ENCODE peak calls at places on chromosomes 6 and 20, in eight cellular contexts. One of them, this sample, is unnamed.

GRCh38 chr6:36906539-36906938 is 20.8 kb downstream of the C6orf89 start:
- DNase-seq in sigmoid colon: no peak
- DNase-seq in breast epithelium: peak
- DNase-seq in SK-N-SH: no peak
- DNase-seq in GM12891: no peak
- DNase-seq in HCT116: no peak
- DNase-seq in HL-60: no peak
- DNase-seq in H1: no peak
- DNase-seq in this sample: no peak

GRCh38 chr6:83193747-83194582 is 808 bp downstream of the RWDD2A start:
- DNase-seq in sigmoid colon: peak
- DNase-seq in breast epithelium: no peak
- DNase-seq in SK-N-SH: peak
- DNase-seq in GM12891: peak
- DNase-seq in HCT116: peak
- DNase-seq in HL-60: no peak
- DNase-seq in H1: peak
- DNase-seq in this sample: peak

GRCh38 chr6:169167581-169168301 is 85.9 kb downstream of the THBS2 start:
- DNase-seq in sigmoid colon: peak
- DNase-seq in breast epithelium: no peak
- DNase-seq in SK-N-SH: peak
- DNase-seq in GM12891: no peak
- DNase-seq in HCT116: peak
- DNase-seq in HL-60: no peak
- DNase-seq in H1: no peak
- DNase-seq in this sample: no peak

GRCh38 chr20:61949714-61950630 is 115.7 kb downstream of the TAF4 start:
- DNase-seq in sigmoid colon: peak
- DNase-seq in breast epithelium: peak
- DNase-seq in SK-N-SH: no peak
- DNase-seq in GM12891: no peak
- DNase-seq in HCT116: no peak
- DNase-seq in HL-60: no peak
- DNase-seq in H1: peak
- DNase-seq in this sample: peak

GRCh38 chr6:170124836-170125235 is 166.0 kb downstream of the DLL1 start:
- DNase-seq in sigmoid colon: peak
- DNase-seq in breast epithelium: peak
- DNase-seq in SK-N-SH: no peak
- DNase-seq in GM12891: no peak
- DNase-seq in HCT116: no peak
- DNase-seq in HL-60: no peak
- DNase-seq in H1: peak
- DNase-seq in this sample: peak

GRCh38 chr6:1611322-1611571 is 1.5 kb downstream of the FOXC1 start:
- DNase-seq in sigmoid colon: no peak
- DNase-seq in breast epithelium: no peak
- DNase-seq in SK-N-SH: peak
- DNase-seq in GM12891: no peak
- DNase-seq in HCT116: no peak
- DNase-seq in HL-60: no peak
- DNase-seq in H1: no peak
- DNase-seq in this sample: no peak

GRCh38 chr20:1163653-1164052 is 21.1 kb downstream of the TMEM74B start:
- DNase-seq in sigmoid colon: no peak
- DNase-seq in breast epithelium: no peak
- DNase-seq in SK-N-SH: no peak
- DNase-seq in GM12891: no peak
- DNase-seq in HCT116: no peak
- DNase-seq in HL-60: no peak
- DNase-seq in H1: no peak
- DNase-seq in this sample: no peak

GRCh38 chr6:69843189-69843588 is 23.2 kb upstream of the COL19A1 start:
- DNase-seq in sigmoid colon: no peak
- DNase-seq in breast epithelium: no peak
- DNase-seq in SK-N-SH: no peak
- DNase-seq in GM12891: no peak
- DNase-seq in HCT116: no peak
- DNase-seq in HL-60: no peak
- DNase-seq in H1: no peak
- DNase-seq in this sample: no peak

GRCh38 chr20:37077009-37077408 is 18.8 kb downstream of the RBL1 start:
- DNase-seq in sigmoid colon: no peak
- DNase-seq in breast epithelium: no peak
- DNase-seq in SK-N-SH: no peak
- DNase-seq in GM12891: no peak
- DNase-seq in HCT116: no peak
- DNase-seq in HL-60: no peak
- DNase-seq in H1: no peak
- DNase-seq in this sample: no peak

GRCh38 chr20:2206957-2207769 is 88.6 kb upstream of the TGM3 start:
- DNase-seq in sigmoid colon: peak
- DNase-seq in breast epithelium: peak
- DNase-seq in SK-N-SH: peak
- DNase-seq in GM12891: peak
- DNase-seq in HCT116: peak
- DNase-seq in HL-60: peak
- DNase-seq in H1: peak
- DNase-seq in this sample: peak

GRCh38 chr6:18206591-18206990 is 51.4 kb downstream of the KDM1B start:
- DNase-seq in sigmoid colon: no peak
- DNase-seq in breast epithelium: no peak
- DNase-seq in SK-N-SH: no peak
- DNase-seq in GM12891: no peak
- DNase-seq in HCT116: no peak
- DNase-seq in HL-60: no peak
- DNase-seq in H1: no peak
- DNase-seq in this sample: no peak

GRCh38 chr6:111642463-111643158 is 36.9 kb upstream of the TRAF3IP2 start:
- DNase-seq in sigmoid colon: peak
- DNase-seq in breast epithelium: no peak
- DNase-seq in SK-N-SH: peak
- DNase-seq in GM12891: peak
- DNase-seq in HCT116: peak
- DNase-seq in HL-60: no peak
- DNase-seq in H1: peak
- DNase-seq in this sample: no peak

GRCh38 chr6:110528051-110528929 is 51.9 kb upstream of the SLC22A16 start:
- DNase-seq in sigmoid colon: no peak
- DNase-seq in breast epithelium: no peak
- DNase-seq in SK-N-SH: peak
- DNase-seq in GM12891: peak
- DNase-seq in HCT116: peak
- DNase-seq in HL-60: no peak
- DNase-seq in H1: peak
- DNase-seq in this sample: no peak

GRCh38 chr6:93337014-93337413 is 82.3 kb downstream of the EPHA7 start:
- DNase-seq in sigmoid colon: no peak
- DNase-seq in breast epithelium: no peak
- DNase-seq in SK-N-SH: no peak
- DNase-seq in GM12891: no peak
- DNase-seq in HCT116: no peak
- DNase-seq in HL-60: no peak
- DNase-seq in H1: no peak
- DNase-seq in this sample: no peak

DNA sequence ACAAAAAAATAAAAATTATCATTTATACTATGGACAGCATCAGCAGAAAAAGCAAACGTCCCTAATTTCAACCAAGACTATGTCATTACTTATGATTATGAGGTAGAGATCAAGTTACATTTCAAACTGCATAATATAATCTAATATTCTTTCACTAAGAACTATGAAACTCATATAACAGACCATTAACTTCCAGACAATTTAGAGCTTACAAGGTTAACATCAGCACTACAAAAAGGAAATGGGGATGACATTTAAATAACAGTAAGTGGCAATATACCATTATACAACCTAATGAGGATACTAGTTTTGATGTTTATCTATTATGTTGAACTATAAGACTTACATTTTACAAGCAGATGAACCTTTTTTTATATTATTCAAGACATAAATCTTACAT is 261.0 kb upstream of the THEMIS start:
- DNase-seq in sigmoid colon: no peak
- DNase-seq in breast epithelium: no peak
- DNase-seq in SK-N-SH: no peak
- DNase-seq in GM12891: no peak
- DNase-seq in HCT116: no peak
- DNase-seq in HL-60: no peak
- DNase-seq in H1: no peak
- DNase-seq in this sample: no peak
- TF ChIP-seq POLR2AphosphoS5 in sigmoid colon: no peak
- TF ChIP-seq POLR2AphosphoS5 in breast epithelium: no peak
- TF ChIP-seq POLR2AphosphoS5 in SK-N-SH: peak
- TF ChIP-seq POLR2AphosphoS5 in GM12891: no peak
- TF ChIP-seq POLR2AphosphoS5 in HCT116: no peak
- TF ChIP-seq POLR2AphosphoS5 in HL-60: no peak
- TF ChIP-seq POLR2AphosphoS5 in H1: no peak
- TF ChIP-seq POLR2AphosphoS5 in this sample: no peak

DNA sequence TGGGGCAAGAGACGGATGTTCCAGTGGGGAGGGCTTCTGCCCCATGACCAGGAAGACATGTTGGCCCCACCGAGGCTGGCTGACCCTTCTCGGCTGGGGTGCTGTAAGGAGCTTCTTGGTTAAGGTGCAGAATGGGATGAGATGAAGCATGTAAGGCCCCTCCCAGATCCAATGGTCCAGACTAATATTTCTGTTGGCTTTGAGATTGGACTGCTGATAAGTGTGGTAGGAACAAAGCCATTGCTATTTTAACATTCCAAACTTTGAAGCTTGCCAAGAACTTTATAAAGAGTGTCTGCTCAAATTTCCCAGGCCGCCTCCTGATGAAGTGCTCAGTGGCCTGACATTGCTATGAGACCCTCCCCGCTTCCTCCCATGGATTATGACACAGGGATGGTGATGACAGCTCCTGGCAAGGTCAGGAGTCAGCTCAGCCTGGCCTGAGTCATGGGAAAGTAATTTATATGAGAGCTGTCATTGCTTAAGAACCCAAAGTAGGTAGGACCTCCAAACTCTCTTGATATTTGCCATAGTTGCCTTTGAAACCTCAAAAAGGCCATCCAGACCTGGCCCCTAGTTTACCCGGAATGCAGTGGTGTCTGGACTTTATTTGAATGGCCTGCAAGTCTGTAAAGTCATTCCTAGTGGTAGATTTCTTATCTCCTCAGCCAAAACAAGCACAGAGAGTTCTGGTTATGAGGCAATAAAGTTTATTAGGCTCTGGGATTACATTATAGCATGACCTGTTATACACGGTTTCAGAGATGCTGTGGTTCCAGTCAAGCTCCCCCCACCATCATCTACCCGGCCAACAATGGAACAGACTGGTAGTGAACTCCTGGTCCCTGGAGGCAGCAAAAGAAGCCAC is 55.2 kb downstream of the TGM2 start:
- DNase-seq in sigmoid colon: peak
- DNase-seq in breast epithelium: no peak
- DNase-seq in SK-N-SH: no peak
- DNase-seq in GM12891: no peak
- DNase-seq in HCT116: no peak
- DNase-seq in HL-60: no peak
- DNase-seq in H1: peak
- DNase-seq in this sample: no peak
- TF ChIP-seq POLR2AphosphoS5 in sigmoid colon: peak
- TF ChIP-seq POLR2AphosphoS5 in breast epithelium: peak
- TF ChIP-seq POLR2AphosphoS5 in SK-N-SH: peak
- TF ChIP-seq POLR2AphosphoS5 in GM12891: no peak
- TF ChIP-seq POLR2AphosphoS5 in HCT116: no peak
- TF ChIP-seq POLR2AphosphoS5 in HL-60: no peak
- TF ChIP-seq POLR2AphosphoS5 in H1: no peak
- TF ChIP-seq POLR2AphosphoS5 in this sample: no peak

DNA sequence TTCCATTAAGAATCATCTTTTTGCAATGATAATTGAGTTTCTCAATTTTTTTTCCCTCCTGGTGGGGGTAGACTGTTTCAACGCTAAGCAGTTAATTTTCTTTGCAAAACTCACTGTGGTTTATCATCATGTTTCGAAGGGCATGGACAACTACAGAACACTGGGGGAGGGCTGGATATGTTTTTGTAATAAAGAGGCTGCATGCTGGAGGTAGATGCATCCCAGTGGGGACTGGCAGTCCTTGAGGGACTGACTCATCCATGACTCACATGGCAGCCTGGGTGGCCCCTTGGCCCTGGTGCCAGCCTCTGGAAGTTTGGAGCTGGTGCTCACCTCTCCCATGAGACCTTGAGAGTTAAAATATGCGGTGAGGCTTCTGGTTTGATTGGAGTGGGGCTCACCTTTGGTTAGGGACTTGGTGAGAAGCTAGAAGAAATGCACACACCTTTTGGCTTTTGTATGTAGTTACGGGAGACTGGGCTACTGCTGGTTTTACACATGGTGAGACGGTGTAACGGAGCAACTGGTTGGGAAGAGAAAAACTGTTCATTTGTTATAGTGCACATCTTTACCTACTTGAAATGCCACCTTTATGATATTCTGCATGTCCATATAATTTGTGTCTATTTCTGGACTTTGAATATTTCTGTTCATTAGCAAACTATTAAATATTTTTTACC is 31.4 kb downstream of the TIAM2 start:
- DNase-seq in sigmoid colon: no peak
- DNase-seq in breast epithelium: no peak
- DNase-seq in SK-N-SH: no peak
- DNase-seq in GM12891: no peak
- DNase-seq in HCT116: peak
- DNase-seq in HL-60: no peak
- DNase-seq in H1: no peak
- DNase-seq in this sample: no peak
- TF ChIP-seq POLR2AphosphoS5 in sigmoid colon: peak
- TF ChIP-seq POLR2AphosphoS5 in breast epithelium: no peak
- TF ChIP-seq POLR2AphosphoS5 in SK-N-SH: peak
- TF ChIP-seq POLR2AphosphoS5 in GM12891: no peak
- TF ChIP-seq POLR2AphosphoS5 in HCT116: peak
- TF ChIP-seq POLR2AphosphoS5 in HL-60: no peak
- TF ChIP-seq POLR2AphosphoS5 in H1: no peak
- TF ChIP-seq POLR2AphosphoS5 in this sample: no peak

DNA sequence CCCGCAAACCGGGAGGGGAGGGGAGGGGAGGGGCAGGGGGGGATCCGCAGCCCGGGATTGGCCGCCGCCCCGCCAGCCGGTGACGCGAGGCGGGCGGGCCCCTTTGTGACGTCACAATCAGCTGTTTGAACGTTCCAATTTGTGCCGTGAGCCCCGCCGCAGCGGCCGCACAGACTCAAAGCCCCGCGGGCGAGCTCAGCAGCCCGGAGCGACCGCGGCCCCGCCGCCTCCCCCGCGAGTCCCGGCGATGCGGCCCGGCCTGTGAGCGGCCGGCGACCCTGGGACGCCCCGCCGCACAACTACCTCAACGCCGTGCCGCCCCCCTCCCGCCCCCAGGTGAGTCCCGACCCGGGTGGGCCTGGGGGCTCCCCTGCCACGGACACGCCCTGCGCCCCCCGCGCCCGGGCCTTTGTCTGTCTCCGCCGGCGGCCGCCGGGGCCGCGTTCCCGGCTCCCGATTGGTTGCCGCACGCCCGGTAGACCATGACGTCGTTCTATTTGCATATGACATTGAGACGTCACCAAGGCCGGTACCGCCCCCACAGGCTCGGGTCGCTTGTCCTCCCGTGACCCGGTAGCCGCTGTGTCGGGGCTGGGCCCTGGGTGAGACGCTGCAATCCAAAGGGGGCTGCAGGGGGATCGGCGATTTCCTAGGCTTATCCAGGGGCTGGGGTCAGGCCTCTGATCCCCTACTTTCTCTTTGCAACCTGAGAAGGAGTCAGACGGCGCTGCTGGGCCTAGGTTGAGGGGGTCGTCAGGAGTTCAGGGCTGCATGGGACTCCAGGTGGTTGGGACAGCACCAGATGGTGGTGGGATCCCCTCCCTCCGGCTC is at the start of gene TP53INP2:
- DNase-seq in sigmoid colon: peak
- DNase-seq in breast epithelium: peak
- DNase-seq in SK-N-SH: peak
- DNase-seq in GM12891: peak
- DNase-seq in HCT116: peak
- DNase-seq in HL-60: peak
- DNase-seq in H1: peak
- DNase-seq in this sample: peak
- TF ChIP-seq POLR2AphosphoS5 in sigmoid colon: peak
- TF ChIP-seq POLR2AphosphoS5 in breast epithelium: peak
- TF ChIP-seq POLR2AphosphoS5 in SK-N-SH: no peak
- TF ChIP-seq POLR2AphosphoS5 in GM12891: peak
- TF ChIP-seq POLR2AphosphoS5 in HCT116: no peak
- TF ChIP-seq POLR2AphosphoS5 in HL-60: no peak
- TF ChIP-seq POLR2AphosphoS5 in H1: peak
- TF ChIP-seq POLR2AphosphoS5 in this sample: peak

This sample was measured in spleen.